ENCODE peak calls at places on chromosomes 7 and 10, in seven cellular contexts. Z is left ventricle myocardium superior; K is NCI-H748 treated with DMSO at 0.1 percent for 48 hours; M is GM12892; H is activated CD4-positive, alpha-beta T cell treated with anti-CD3 and anti-CD28 coated beads for 48 hours; O is amygdala; P is foreskin fibroblast. X is an unnamed sample.

GRCh38 chr10:17217661-17218306 is 10.3 kb upstream of the VIM start:
- DNase-seq in Z (no peak), K (no peak), M (no peak), H (no peak), O (no peak), P (peak), X (no peak)

GRCh38 chr7:49800031-49800430 is 26.6 kb downstream of the VWC2 start:
- DNase-seq in Z (no peak), K (no peak), M (no peak), H (no peak), O (no peak), P (no peak), X (no peak)

GRCh38 chr7:926061-927030 is 28.1 kb downstream of the ADAP1 start:
- DNase-seq in Z (peak), K (no peak), M (no peak), H (no peak), O (peak), P (no peak), X (no peak)

GRCh38 chr7:30348083-30348560 is 63.7 kb downstream of the ZNRF2 start:
- DNase-seq in Z (no peak), K (no peak), M (no peak), H (peak), O (no peak), P (peak), X (no peak)

GRCh38 chr10:51063659-51064535 is 10.4 kb upstream of the PRKG1 start:
- DNase-seq in Z (no peak), K (no peak), M (no peak), H (no peak), O (no peak), P (peak), X (peak)

GRCh38 chr10:124562425-124563060 is 100.9 kb downstream of the LHPP start:
- DNase-seq in Z (no peak), K (no peak), M (no peak), H (no peak), O (no peak), P (peak), X (no peak)

GRCh38 chr7:27245798-27246691 is 3.4 kb downstream of the EVX1 start:
- DNase-seq in Z (no peak), K (peak), M (no peak), H (peak), O (no peak), P (peak), X (no peak)

GRCh38 chr10:117685431-117685830 is 142.9 kb downstream of the EMX2 start:
- DNase-seq in Z (no peak), K (no peak), M (no peak), H (no peak), O (no peak), P (no peak), X (no peak)

GRCh38 chr7:78007231-78007630 is 208.7 kb downstream of the PHTF2 start:
- DNase-seq in Z (no peak), K (no peak), M (no peak), H (no peak), O (no peak), P (no peak), X (no peak)

GRCh38 chr10:48377751-48378585 is 71.5 kb downstream of the MAPK8 start:
- DNase-seq in Z (no peak), K (no peak), M (no peak), H (no peak), O (no peak), P (no peak), X (no peak)

GRCh38 chr7:157404845-157405481 is 68.2 kb downstream of the DNAJB6 start:
- DNase-seq in Z (no peak), K (no peak), M (no peak), H (peak), O (no peak), P (peak), X (no peak)

GRCh38 chr7:130277763-130278643 is 11.3 kb downstream of the CPA2 start:
- DNase-seq in Z (peak), K (no peak), M (no peak), H (no peak), O (peak), P (peak), X (no peak)

GRCh38 chr7:152435384-152436278 is at the start of gene KMT2C:
- DNase-seq in Z (peak), K (no peak), M (peak), H (peak), O (no peak), P (peak), X (peak)

GRCh38 chr10:43679509-43679908 is 30.8 kb upstream of the ZNF32 start:
- DNase-seq in Z (peak), K (no peak), M (no peak), H (no peak), O (peak), P (peak), X (no peak)

GRCh38 chr7:155763122-155763521 is 49.1 kb downstream of the SHH start:
- DNase-seq in Z (no peak), K (no peak), M (no peak), H (no peak), O (no peak), P (no peak), X (no peak)

GRCh38 chr10:72076756-72077155 is 11.6 kb downstream of the SPOCK2 start:
- DNase-seq in Z (no peak), K (no peak), M (no peak), H (no peak), O (no peak), P (no peak), X (no peak)

GRCh38 chr7:149050941-149051340 is 22.6 kb upstream of the PDIA4 start:
- DNase-seq in Z (no peak), K (no peak), M (no peak), H (no peak), O (no peak), P (no peak), X (no peak)

GRCh38 chr7:6443372-6443941 is 4.3 kb downstream of the DAGLB start:
- DNase-seq in Z (no peak), K (no peak), M (no peak), H (no peak), O (no peak), P (peak), X (no peak)

GRCh38 chr10:30462513-30462912 is 28.5 kb downstream of the MAP3K8 start:
- DNase-seq in Z (no peak), K (no peak), M (no peak), H (no peak), O (no peak), P (no peak), X (no peak)

GRCh38 chr7:97021443-97022261 is 3.0 kb downstream of the DLX5 start:
- DNase-seq in Z (no peak), K (no peak), M (no peak), H (no peak), O (no peak), P (no peak), X (no peak)

GRCh38 chr10:12833451-12833850 is 168.1 kb downstream of the CCDC3 start:
- DNase-seq in Z (no peak), K (no peak), M (no peak), H (no peak), O (no peak), P (no peak), X (no peak)

GRCh38 chr7:39672176-39672575 is 48.8 kb downstream of the RALA start:
- DNase-seq in Z (no peak), K (no peak), M (no peak), H (no peak), O (no peak), P (peak), X (no peak)